ENCODE peak calls at places on chromosome 16, in seven cellular contexts. A, F, Y, E, P, W and S are unnamed samples.
A peak's percentile ranks its signal among the peaks of the same experiment; 100 is the strongest.

GRCh38 chr16:10929853-10930754 is 12.2 kb downstream of the DEXI start:
- DNase-seq in F (no peak), E (peak; percentile 28), P (peak; percentile 51), A (no peak), W (no peak), Y (no peak), S (no peak)

GRCh38 chr16:68575082-68575481 is 36.0 kb downstream of the ZFP90 start:
- DNase-seq in Y (no peak), F (no peak), E (no peak), W (no peak), P (no peak), A (no peak), S (no peak)

GRCh38 chr16:89035013-89035697 is 58.1 kb upstream of the CBFA2T3 start:
- DNase-seq in A (no peak), Y (peak; percentile 16), W (no peak), F (no peak), P (no peak), E (no peak), S (no peak)

GRCh38 chr16:66717776-66718175 is 21.2 kb upstream of the CMTM4 start:
- DNase-seq in P (peak; percentile 22), W (no peak), E (no peak), Y (no peak), F (no peak), A (no peak), S (no peak)

GRCh38 chr16:46857261-46857962 is 26.4 kb upstream of the C16orf87 start:
- DNase-seq in P (peak; percentile 85), W (no peak), E (peak; percentile 51), F (peak; percentile 82), A (no peak), Y (no peak), S (no peak)

GRCh38 chr16:63880948-63881347 is 1240.9 kb downstream of the CDH11 start:
- DNase-seq in Y (no peak), A (no peak), P (no peak), F (no peak), E (no peak), W (no peak), S (no peak)

GRCh38 chr16:80739523-80739922 is 64.9 kb downstream of the CDYL2 start:
- DNase-seq in W (no peak), A (no peak), Y (no peak), E (no peak), F (no peak), P (no peak), S (no peak)

GRCh38 chr16:1820096-1820972 is 6.3 kb downstream of the HAGH start:
- DNase-seq in Y (no peak), A (no peak), W (no peak), P (no peak), F (no peak), E (no peak), S (no peak)

GRCh38 chr16:698911-699671 is 6.5 kb downstream of the FBXL16 start:
- DNase-seq in P (no peak), E (no peak), A (no peak), W (no peak), Y (no peak), F (no peak), S (no peak)

GRCh38 chr16:83271123-83271522 is 536.7 kb upstream of the HSBP1 start:
- DNase-seq in A (no peak), F (peak; percentile 39), E (no peak), W (no peak), Y (no peak), P (no peak), S (no peak)

GRCh38 chr16:56610609-56611111 is 2.3 kb downstream of the MT2A start:
- DNase-seq in P (peak; percentile 52), E (no peak), W (no peak), Y (no peak), A (no peak), F (peak; percentile 71), S (no peak)

GRCh38 chr16:56847173-56847948 is 17.6 kb upstream of the SLC12A3 start:
- DNase-seq in F (no peak), Y (no peak), P (peak; percentile 44), E (no peak), A (no peak), W (no peak), S (no peak)

GRCh38 chr16:15907863-15908478 is 19.6 kb upstream of the CEP20 start:
- DNase-seq in Y (no peak), F (peak; percentile 11), A (no peak), E (no peak), P (peak; percentile 26), W (no peak), S (no peak)

GRCh38 chr16:68287276-68288251 is 23.2 kb downstream of the SLC7A6OS start:
- DNase-seq in Y (peak; percentile 42), W (peak; percentile 89), A (peak; percentile 65), F (peak; percentile 86), P (peak; percentile 98), E (peak; percentile 45), S (peak; percentile 91)

GRCh38 chr16:49632798-49633189 is 223.1 kb downstream of the ZNF423 start:
- DNase-seq in W (no peak), E (no peak), P (no peak), A (no peak), Y (no peak), F (no peak), S (no peak)

GRCh38 chr16:86809458-86809955 is 231.2 kb downstream of the FOXL1 start:
- DNase-seq in W (no peak), A (no peak), E (no peak), Y (no peak), P (peak; percentile 71), F (peak; percentile 95), S (no peak)

GRCh38 chr16:14193316-14193871 is 122.3 kb downstream of the MRTFB start:
- DNase-seq in P (no peak), W (no peak), A (no peak), E (no peak), Y (peak; percentile 21), F (no peak), S (no peak)

GRCh38 chr16:74865922-74866598 is 91.4 kb upstream of the FA2H start:
- DNase-seq in F (no peak), E (no peak), A (no peak), Y (no peak), P (peak; percentile 43), W (no peak), S (no peak)

GRCh38 chr16:87252269-87252970 is 64.8 kb downstream of the C16orf95 start:
- DNase-seq in W (no peak), A (no peak), E (no peak), Y (no peak), F (no peak), P (peak; percentile 33), S (no peak)

GRCh38 chr16:89822188-89823086 is 5.8 kb upstream of the SPIRE2 start:
- DNase-seq in F (no peak), E (no peak), A (no peak), Y (no peak), W (no peak), P (no peak), S (no peak)

GRCh38 chr16:54402873-54403272 is 116.3 kb upstream of the IRX3 start:
- DNase-seq in E (no peak), P (no peak), F (no peak), Y (no peak), A (no peak), W (no peak), S (no peak)

GRCh38 chr16:18938986-18939385 is 12.8 kb upstream of the SMG1 start:
- DNase-seq in E (no peak), W (no peak), F (no peak), A (no peak), P (no peak), Y (no peak), S (no peak)

GRCh38 chr16:18942069-18942468 is 15.9 kb upstream of the SMG1 start:
- DNase-seq in F (no peak), W (no peak), E (no peak), A (no peak), P (no peak), Y (no peak), S (no peak)

GRCh38 chr16:18945233-18945632 is 19.0 kb upstream of the SMG1 start:
- DNase-seq in W (no peak), P (no peak), E (no peak), Y (no peak), A (no peak), F (no peak), S (no peak)

GRCh38 chr16:18941471-18941870 is 15.3 kb upstream of the SMG1 start:
- DNase-seq in P (no peak), E (no peak), W (no peak), Y (no peak), A (no peak), F (no peak), S (no peak)

GRCh38 chr16:18943414-18943813 is 17.2 kb upstream of the SMG1 start:
- DNase-seq in P (no peak), E (no peak), W (no peak), F (no peak), A (no peak), Y (no peak), S (no peak)
- H3K27me3 ChIP-seq in P (no peaks in the 10 kb centered on the region), E (no peaks in the 10 kb centered on the region), W (no peaks in the 10 kb centered on the region), F (peaks cover 1% of the 10 kb centered on the region), A (no peaks in the 10 kb centered on the region), Y (no peaks in the 10 kb centered on the region), S (no peaks in the 10 kb centered on the region)

GRCh38 chr16:35182943-35183550 is 1723.6 kb downstream of the TP53TG3F start:
- DNase-seq in A (no peak), F (no peak), W (no peak), Y (no peak), E (no peak), P (no peak), S (no peak)

GRCh38 chr16:35181422-35182030 is 1722.1 kb downstream of the TP53TG3F start:
- DNase-seq in Y (no peak), F (no peak), A (no peak), W (no peak), P (no peak), E (no peak), S (no peak)

GRCh38 chr16:35184356-35184870 is 1725.0 kb downstream of the TP53TG3F start:
- DNase-seq in W (no peak), P (no peak), F (no peak), Y (no peak), A (no peak), E (no peak), S (no peak)

GRCh38 chr16:35180970-35181369 is 1721.6 kb downstream of the TP53TG3F start:
- DNase-seq in Y (no peak), F (no peak), E (no peak), P (no peak), A (no peak), W (no peak), S (no peak)

GRCh38 chr16:35182043-35182677 is 1722.7 kb downstream of the TP53TG3F start:
- DNase-seq in F (no peak), W (no peak), Y (no peak), A (no peak), E (no peak), P (no peak), S (no peak)
- H3K9me3 ChIP-seq in F (peaks cover 30% of the 10 kb centered on the region), W (no peaks in the 10 kb centered on the region), Y (peaks cover 9% of the 10 kb centered on the region), A (no peaks in the 10 kb centered on the region), E (no peaks in the 10 kb centered on the region), P (no peaks in the 10 kb centered on the region), S (no peaks in the 10 kb centered on the region)

GRCh38 chr16:3754304-3754703 is 37.0 kb upstream of the TRAP1 start:
- DNase-seq in W (no peak), E (no peak), P (peak; percentile 45), Y (no peak), A (no peak), F (peak; percentile 62), S (no peak)
- H3K27ac ChIP-seq in W (no peak overlapping the region), E (no peak overlapping the region), P (no peak overlapping the region), Y (no peak overlapping the region), A (peak overlapping the region; percentile 19), F (peak overlapping the region; percentile 13), S (no peak overlapping the region)

DNA sequence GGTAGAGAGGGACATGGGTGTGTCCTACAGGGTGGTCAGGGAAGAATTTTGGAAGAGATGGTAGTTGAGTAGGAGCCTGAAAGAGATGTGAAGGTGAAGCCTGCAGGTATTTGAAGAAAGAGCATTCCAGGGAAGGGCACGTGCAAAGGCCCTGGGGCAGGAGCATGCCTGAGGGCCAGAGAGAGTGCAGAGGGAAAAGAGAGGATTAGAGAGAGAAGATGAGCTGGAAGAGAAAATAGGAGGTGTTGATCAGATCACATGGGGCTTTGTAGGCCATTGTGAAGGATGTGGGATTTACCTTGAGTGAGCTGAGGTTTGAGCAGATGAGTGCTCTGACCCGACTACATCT is 455.0 kb downstream of the HAPSTR1 start:
- DNase-seq in Y (no peak), A (no peak), W (no peak), E (no peak), P (no peak), F (no peak), S (no peak)
- H3K27me3 ChIP-seq in Y (no peaks in the 10 kb centered on the region), A (no peaks in the 10 kb centered on the region), W (no peaks in the 10 kb centered on the region), E (no peaks in the 10 kb centered on the region), P (no peaks in the 10 kb centered on the region), F (no peaks in the 10 kb centered on the region), S (no peaks in the 10 kb centered on the region)